ENCODE peak calls at places on chromosomes 5 and 9, in eight cellular contexts. V, K, M, W, N, Z, D and P are unnamed samples.

GRCh38 chr9:123368023-123368422 is 12.0 kb downstream of the CRB2 start:
- DNase-seq in V (no peak), K (no peak), M (no peak), W (no peak), N (no peak), Z (no peak), D (no peak), P (no peak)

GRCh38 chr5:66538531-66538930 is 57.7 kb upstream of the MAST4 start:
- DNase-seq in V (no peak), K (no peak), M (no peak), W (no peak), N (no peak), Z (no peak), D (no peak), P (peak; percentile 54)

GRCh38 chr9:1049641-1050040 is 516 bp upstream of the DMRT2 start:
- DNase-seq in V (no peak), K (no peak), M (no peak), W (no peak), N (no peak), Z (no peak), D (peak; percentile 58), P (no peak)

GRCh38 chr5:127231118-127231517 is 59.5 kb upstream of the MEGF10 start:
- DNase-seq in V (no peak), K (no peak), M (no peak), W (no peak), N (no peak), Z (no peak), D (no peak), P (no peak)

GRCh38 chr5:139877129-139877597 is 81.6 kb downstream of the PSD2 start:
- DNase-seq in V (no peak), K (peak; percentile 71), M (no peak), W (no peak), N (no peak), Z (no peak), D (peak; percentile 48), P (peak; percentile 95)

GRCh38 chr9:121974421-121974820 is 118.7 kb downstream of the TTLL11 start:
- DNase-seq in V (no peak), K (no peak), M (no peak), W (no peak), N (no peak), Z (no peak), D (no peak), P (peak; percentile 45)

GRCh38 chr5:132263548-132264261 is 6.2 kb downstream of the PDLIM4 start:
- DNase-seq in V (no peak), K (no peak), M (no peak), W (no peak), N (peak; percentile 72), Z (peak; percentile 49), D (no peak), P (peak; percentile 70)

GRCh38 chr5:142316051-142316450 is 8.8 kb downstream of the SPRY4 start:
- DNase-seq in V (no peak), K (no peak), M (no peak), W (no peak), N (no peak), Z (no peak), D (no peak), P (no peak)

GRCh38 chr5:65708140-65708539 is 13.8 kb downstream of the SGTB start:
- DNase-seq in V (no peak), K (no peak), M (no peak), W (no peak), N (no peak), Z (no peak), D (no peak), P (no peak)

GRCh38 chr9:129624168-129624759 is 1.7 kb upstream of the NTMT1 start:
- DNase-seq in V (no peak), K (peak; percentile 45), M (peak; percentile 46), W (peak; percentile 49), N (peak; percentile 78), Z (no peak), D (no peak), P (peak; percentile 81)

GRCh38 chr5:17000296-17000939 is 64.3 kb upstream of the MYO10 start:
- DNase-seq in V (no peak), K (peak; percentile 52), M (no peak), W (no peak), N (no peak), Z (peak; percentile 89), D (no peak), P (peak; percentile 78)

GRCh38 chr5:125257057-125257970 is 510.9 kb upstream of the ZNF608 start:
- DNase-seq in V (no peak), K (no peak), M (no peak), W (no peak), N (no peak), Z (no peak), D (no peak), P (no peak)

GRCh38 chr5:142977363-142978051 is 207.3 kb downstream of the ARHGAP26 start:
- DNase-seq in V (no peak), K (no peak), M (no peak), W (peak; percentile 41), N (peak; percentile 14), Z (peak; percentile 83), D (no peak), P (peak; percentile 81)

GRCh38 chr9:2493106-2493505 is 128.5 kb upstream of the VLDLR start:
- DNase-seq in V (no peak), K (no peak), M (no peak), W (no peak), N (no peak), Z (peak; percentile 10), D (no peak), P (no peak)

GRCh38 chr5:103561670-103562069 is 919 bp downstream of the NUDT12 start:
- DNase-seq in V (no peak), K (no peak), M (no peak), W (no peak), N (peak; percentile 61), Z (no peak), D (no peak), P (peak; percentile 15)

GRCh38 chr5:96926275-96926674 is 9.6 kb upstream of the LNPEP start:
- DNase-seq in V (no peak), K (no peak), M (no peak), W (no peak), N (no peak), Z (no peak), D (no peak), P (no peak)

GRCh38 chr9:106862946-106863740 is at the start of gene ZNF462:
- DNase-seq in V (peak; percentile 56), K (no peak), M (peak; percentile 27), W (no peak), N (no peak), Z (no peak), D (peak; percentile 72), P (peak; percentile 63)

GRCh38 chr9:107881625-107882300 is 392.2 kb upstream of the KLF4 start:
- DNase-seq in V (no peak), K (no peak), M (no peak), W (no peak), N (no peak), Z (no peak), D (no peak), P (no peak)

GRCh38 chr9:134403682-134404301 is 77.5 kb downstream of the RXRA start:
- DNase-seq in V (no peak), K (no peak), M (peak; percentile 74), W (no peak), N (peak; percentile 57), Z (peak; percentile 54), D (peak; percentile 90), P (no peak)

GRCh38 chr5:77644443-77645157 is 6.1 kb upstream of the OTP start:
- DNase-seq in V (no peak), K (no peak), M (no peak), W (no peak), N (no peak), Z (no peak), D (no peak), P (no peak)

DNA sequence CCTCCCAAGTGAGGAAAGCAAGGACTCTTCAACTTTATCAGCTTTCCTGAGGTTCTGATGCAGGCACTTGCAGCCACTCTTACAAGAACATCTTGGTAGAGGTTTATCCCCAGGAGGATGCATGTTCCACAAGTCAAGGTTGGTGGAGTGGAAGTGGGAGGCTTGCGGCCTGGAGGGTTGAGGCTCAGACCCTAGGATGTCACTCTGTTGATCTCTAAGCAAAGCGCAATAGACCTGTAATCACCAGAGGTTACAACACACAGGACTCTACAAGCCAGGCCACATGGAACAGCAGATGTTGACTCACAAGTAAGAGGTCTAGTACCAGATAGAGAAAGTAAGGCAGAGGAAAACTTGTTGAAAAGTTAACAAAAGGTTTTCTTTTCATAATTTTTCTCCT is 47.9 kb downstream of the UGCG start:
- DNase-seq in V (no peak), K (no peak), M (no peak), W (no peak), N (no peak), Z (no peak), D (no peak), P (no peak)
- H3K27ac ChIP-seq in V (no peak overlapping the region), K (no peak overlapping the region), M (no peak overlapping the region), W (no peak overlapping the region), N (no peak overlapping the region), Z (peak overlapping the region; percentile 48), D (no peak overlapping the region), P (no peak overlapping the region)

GRCh38 chr9:100473271-100474081 is 527 bp downstream of the TMEFF1 start:
- DNase-seq in V (no peak), K (no peak), M (no peak), W (no peak), N (peak; percentile 46), Z (no peak), D (peak; percentile 53), P (peak; percentile 48)
- H3K27ac ChIP-seq in V (no peak overlapping the region), K (peak overlapping the region; percentile 20), M (no peak overlapping the region), W (no peak overlapping the region), N (no peak overlapping the region), Z (no peak overlapping the region), D (no peak overlapping the region), P (no peak overlapping the region)

GRCh38 chr9:113578877-113579269 is 115.3 kb downstream of the RGS3 start:
- DNase-seq in V (no peak), K (peak; percentile 59), M (no peak), W (peak; percentile 77), N (peak; percentile 63), Z (no peak), D (peak; percentile 70), P (peak; percentile 98)
- H3K27ac ChIP-seq in V (peak overlapping the region; percentile 80), K (peak overlapping the region; percentile 82), M (no peak overlapping the region), W (peak overlapping the region; percentile 37), N (no peak overlapping the region), Z (peak overlapping the region; percentile 81), D (peak overlapping the region; percentile 69), P (peak overlapping the region; percentile 74)

GRCh38 chr5:115842952-115843351 is 1.2 kb downstream of the AP3S1 start:
- DNase-seq in V (no peak), K (no peak), M (no peak), W (no peak), N (no peak), Z (no peak), D (no peak), P (no peak)
- H3K27ac ChIP-seq in V (peak overlapping the region; percentile 96), K (peak overlapping the region; percentile 96), M (peak overlapping the region; percentile 89), W (no peak overlapping the region), N (no peak overlapping the region), Z (no peak overlapping the region), D (peak overlapping the region; percentile 96), P (no peak overlapping the region)

GRCh38 chr5:145118109-145118508 is 717.0 kb downstream of the PRELID2 start:
- DNase-seq in V (no peak), K (no peak), M (no peak), W (no peak), N (no peak), Z (no peak), D (no peak), P (no peak)
- H3K27ac ChIP-seq in V (no peak overlapping the region), K (no peak overlapping the region), M (no peak overlapping the region), W (no peak overlapping the region), N (no peak overlapping the region), Z (no peak overlapping the region), D (no peak overlapping the region), P (no peak overlapping the region)

GRCh38 chr9:127067603-127068220 is 54.7 kb downstream of the ANGPTL2 start:
- DNase-seq in V (no peak), K (peak; percentile 43), M (no peak), W (no peak), N (no peak), Z (no peak), D (no peak), P (peak; percentile 49)
- H3K27ac ChIP-seq in V (no peak overlapping the region), K (peak overlapping the region; percentile 1), M (no peak overlapping the region), W (no peak overlapping the region), N (no peak overlapping the region), Z (no peak overlapping the region), D (no peak overlapping the region), P (no peak overlapping the region)